ENCODE peak calls at places on chromosomes 7 and 10, in eight cellular contexts. T, X, S, W, B, I, Y and Z are unnamed samples. For H3K4me1, the result is how much of the 10 kb centered on the place peaks cover.

GRCh38 chr10:42615419-42615818 is 23.0 kb downstream of the ZNF33B start:
- DNase-seq in T (no peak), S (no peak), I (no peak), W (peak), B (no peak), Y (no peak), X (no peak), Z (no peak)

GRCh38 chr7:131249003-131249402 is 78.7 kb upstream of the MKLN1 start:
- DNase-seq in T (no peak), S (peak), X (peak), I (no peak), Y (no peak), W (peak), B (no peak), Z (peak)

GRCh38 chr7:2529161-2530075 is 9.8 kb downstream of the LFNG start:
- DNase-seq in I (peak), Y (peak), X (no peak), S (no peak), T (no peak), B (peak), W (no peak), Z (peak)

GRCh38 chr7:2928256-2928612 is 84.1 kb upstream of the GNA12 start:
- DNase-seq in W (no peak), T (no peak), I (no peak), Y (no peak), S (no peak), B (no peak), X (no peak), Z (no peak)

GRCh38 chr7:48389977-48390376 is 218.7 kb downstream of the ABCA13 start:
- DNase-seq in X (peak), W (no peak), I (no peak), B (no peak), Y (no peak), S (peak), T (no peak), Z (peak)

GRCh38 chr7:50486512-50486911 is 36.4 kb upstream of the FIGNL1 start:
- DNase-seq in Y (no peak), S (no peak), X (no peak), T (no peak), W (no peak), I (no peak), B (no peak), Z (no peak)

GRCh38 chr7:117873056-117873932 is at the start of gene CTTNBP2:
- DNase-seq in T (no peak), X (peak), B (peak), Y (no peak), W (peak), S (peak), I (no peak), Z (peak)

GRCh38 chr7:73885975-73886798 is 25.2 kb downstream of the TMEM270 start:
- DNase-seq in B (no peak), W (no peak), I (no peak), Y (no peak), X (no peak), T (no peak), S (peak), Z (peak)

GRCh38 chr10:116268976-116269375 is 4.0 kb downstream of the GFRA1 start:
- DNase-seq in T (no peak), B (no peak), X (no peak), S (no peak), I (no peak), W (no peak), Y (no peak), Z (peak)

GRCh38 chr10:126955934-126956711 is 50.9 kb downstream of the DOCK1 start:
- DNase-seq in W (peak), I (no peak), S (no peak), Y (no peak), X (no peak), B (no peak), T (no peak), Z (no peak)

GRCh38 chr10:71237843-71238623 is 25.7 kb downstream of the UNC5B start:
- DNase-seq in I (no peak), S (no peak), B (peak), W (no peak), X (no peak), Y (no peak), T (no peak), Z (no peak)

GRCh38 chr10:69101451-69102095 is 13.7 kb downstream of the SRGN start:
- DNase-seq in W (no peak), T (no peak), I (no peak), X (peak), Y (no peak), S (no peak), B (no peak), Z (no peak)

GRCh38 chr7:150367187-150367510 is 1.5 kb upstream of the REPIN1 start:
- DNase-seq in T (no peak), I (no peak), B (no peak), W (no peak), X (no peak), S (no peak), Y (no peak), Z (no peak)

GRCh38 chr10:31694929-31695837 is 233.4 kb downstream of the ARHGAP12 start:
- DNase-seq in I (no peak), X (no peak), T (no peak), W (no peak), Y (no peak), S (no peak), B (no peak), Z (no peak)

GRCh38 chr7:83032195-83032594 is 130.5 kb downstream of the PCLO start:
- DNase-seq in S (no peak), B (no peak), X (no peak), I (no peak), T (no peak), Y (no peak), W (no peak), Z (no peak)

GRCh38 chr7:148124477-148124876 is 466.1 kb upstream of the C7orf33 start:
- DNase-seq in B (no peak), T (no peak), Y (no peak), X (no peak), W (no peak), S (no peak), I (no peak), Z (no peak)

GRCh38 chr10:28467615-28468014 is 65.3 kb upstream of the WAC start:
- DNase-seq in Y (no peak), I (no peak), T (no peak), B (no peak), S (no peak), X (no peak), W (no peak), Z (no peak)

GRCh38 chr7:108147031-108147563 is 16.9 kb upstream of the LAMB4 start:
- DNase-seq in X (no peak), T (no peak), I (no peak), B (peak), S (peak), W (no peak), Y (no peak), Z (no peak)

GRCh38 chr7:778271-778967 is 51.3 kb upstream of the PRKAR1B start:
- DNase-seq in B (peak), T (no peak), W (peak), X (no peak), I (no peak), S (no peak), Y (no peak), Z (no peak)

GRCh38 chr7:99368750-99369389 is 5.7 kb upstream of the ARPC1B start:
- DNase-seq in W (peak), T (no peak), S (no peak), B (no peak), I (no peak), X (no peak), Y (no peak), Z (no peak)

GRCh38 chr7:51430480-51431086 is 114.0 kb upstream of the COBL start:
- DNase-seq in I (no peak), X (peak), B (no peak), W (peak), S (peak), T (peak), Y (no peak), Z (peak)

GRCh38 chr7:156836443-156836842 is 56.5 kb downstream of the LMBR1 start:
- DNase-seq in T (no peak), B (no peak), I (no peak), S (no peak), X (peak), W (no peak), Y (no peak), Z (no peak)

GRCh38 chr7:90599892-90600555 is 3.9 kb downstream of the CDK14 start:
- DNase-seq in Y (no peak), T (no peak), X (no peak), B (no peak), I (no peak), S (no peak), W (peak), Z (peak)

GRCh38 chr7:32507416-32507815 is 12.1 kb downstream of the AVL9 start:
- DNase-seq in I (no peak), X (no peak), T (no peak), Y (no peak), B (no peak), W (no peak), S (no peak), Z (peak)

GRCh38 chr10:88890681-88891371 is 10.8 kb downstream of the STAMBPL1 start:
- DNase-seq in Y (no peak), T (no peak), X (no peak), S (no peak), B (no peak), I (no peak), W (no peak), Z (peak)

GRCh38 chr10:92727141-92727540 is 37.4 kb downstream of the HHEX start:
- DNase-seq in I (no peak), T (no peak), S (no peak), X (no peak), W (no peak), Y (no peak), B (no peak), Z (no peak)

GRCh38 chr10:76035010-76035727 is 603.7 kb downstream of the LRMDA start:
- DNase-seq in S (no peak), X (no peak), Y (no peak), T (no peak), I (no peak), W (no peak), B (no peak), Z (no peak)

GRCh38 chr7:77910124-77910523 is 111.6 kb downstream of the PHTF2 start:
- DNase-seq in T (no peak), B (no peak), Y (no peak), W (no peak), S (no peak), I (no peak), X (no peak), Z (no peak)

GRCh38 chr10:79434816-79435215 is 10.6 kb downstream of the ZCCHC24 start:
- DNase-seq in W (no peak), I (no peak), S (no peak), B (no peak), T (no peak), X (peak), Y (no peak), Z (peak)

GRCh38 chr10:97408496-97408992 is 7.4 kb upstream of the RRP12 start:
- DNase-seq in W (no peak), I (no peak), Y (no peak), T (peak), X (peak), B (no peak), S (no peak), Z (no peak)

GRCh38 chr10:32891261-32891660 is 66.8 kb downstream of the ITGB1 start:
- DNase-seq in Y (no peak), B (no peak), T (no peak), S (no peak), W (no peak), X (no peak), I (no peak), Z (no peak)

GRCh38 chr10:77855404-77856155 is 71.0 kb downstream of the DLG5 start:
- DNase-seq in X (no peak), B (no peak), W (no peak), Y (no peak), T (no peak), I (no peak), S (no peak), Z (no peak)

GRCh38 chr10:73867126-73867807 is 7.1 kb downstream of the CAMK2G start:
- DNase-seq in W (no peak), Y (no peak), X (no peak), I (no peak), T (no peak), S (no peak), B (no peak), Z (no peak)

GRCh38 chr10:30503700-30504462 is 69.9 kb downstream of the MAP3K8 start:
- DNase-seq in S (no peak), B (no peak), X (no peak), T (no peak), W (no peak), I (no peak), Y (no peak), Z (no peak)

GRCh38 chr7:138195207-138195606 is 118.9 kb downstream of the AKR1D1 start:
- DNase-seq in Y (no peak), T (peak), X (no peak), B (no peak), S (no peak), W (no peak), I (no peak), Z (no peak)

GRCh38 chr7:83835424-83835823 is 186.5 kb upstream of the SEMA3E start:
- DNase-seq in B (no peak), X (peak), I (no peak), Y (no peak), T (no peak), W (no peak), S (no peak), Z (no peak)

GRCh38 chr7:84188811-84189405 is 5.7 kb downstream of the SEMA3A start:
- DNase-seq in B (no peak), T (peak), Y (no peak), X (no peak), I (no peak), S (no peak), W (peak), Z (peak)

GRCh38 chr10:70272925-70273316 is 10.9 kb downstream of the NPFFR1 start:
- DNase-seq in W (peak), X (no peak), T (no peak), B (no peak), I (no peak), Y (no peak), S (no peak), Z (peak)

GRCh38 chr10:110357871-110358270 is 53.2 kb upstream of the SMNDC1 start:
- DNase-seq in T (no peak), B (no peak), Y (no peak), I (no peak), X (no peak), S (no peak), W (no peak), Z (no peak)
- H3K4me1 ChIP-seq in T (under half), B (under half), Y (under half), I (under half), X (half or more), S (under half), W (under half), Z (under half)

GRCh38 chr7:106418094-106418493 is 133.3 kb upstream of the NAMPT start:
- DNase-seq in Y (no peak), I (no peak), B (no peak), W (no peak), S (peak), X (peak), T (no peak), Z (peak)

GRCh38 chr7:106415433-106415832 is 130.7 kb upstream of the NAMPT start:
- DNase-seq in T (no peak), X (no peak), W (no peak), Y (no peak), S (no peak), B (no peak), I (no peak), Z (no peak)

GRCh38 chr7:106418526-106418925 is 133.7 kb upstream of the NAMPT start:
- DNase-seq in Y (no peak), B (no peak), X (peak), S (no peak), T (no peak), I (no peak), W (no peak), Z (peak)

GRCh38 chr7:106416430-106416829 is 131.6 kb upstream of the NAMPT start:
- DNase-seq in I (no peak), S (no peak), Y (no peak), X (no peak), T (no peak), W (no peak), B (no peak), Z (no peak)

GRCh38 chr7:106417273-106417902 is 132.6 kb upstream of the NAMPT start:
- DNase-seq in B (no peak), X (peak), W (no peak), Y (no peak), I (no peak), T (no peak), S (no peak), Z (no peak)
- H3K4me1 ChIP-seq in B (under half), X (half or more), W (under half), Y (under half), I (under half), T (under half), S (under half), Z (half or more)

GRCh38 chr10:46019170-46019528 is 11.3 kb downstream of the NCOA4 start:
- DNase-seq in X (no peak), B (no peak), S (no peak), T (no peak), W (no peak), I (no peak), Y (no peak), Z (no peak)
- H3K4me1 ChIP-seq in X (under half), B (under half), S (under half), T (half or more), W (under half), I (under half), Y (under half), Z (half or more)

GRCh38 chr10:35471455-35471854 is 133.7 kb upstream of the GJD4 start:
- DNase-seq in I (no peak), T (no peak), X (no peak), B (no peak), Y (no peak), W (no peak), S (no peak), Z (no peak)

GRCh38 chr10:35466661-35467060 is 130.4 kb downstream of the CCNY start:
- DNase-seq in B (no peak), S (no peak), I (no peak), T (no peak), Y (no peak), X (no peak), W (no peak), Z (no peak)

GRCh38 chr10:35470535-35470934 is 134.2 kb downstream of the CCNY start:
- DNase-seq in B (no peak), Y (no peak), S (peak), I (no peak), X (no peak), W (peak), T (no peak), Z (no peak)

GRCh38 chr10:35467186-35467585 is 130.9 kb downstream of the CCNY start:
- DNase-seq in W (no peak), X (no peak), B (no peak), Y (no peak), I (no peak), S (no peak), T (no peak), Z (no peak)

GRCh38 chr10:35470967-35471366 is 134.2 kb upstream of the GJD4 start:
- DNase-seq in T (no peak), W (no peak), X (no peak), B (no peak), I (no peak), S (no peak), Y (no peak), Z (no peak)
- H3K4me1 ChIP-seq in T (under half), W (under half), X (under half), B (under half), I (under half), S (under half), Y (under half), Z (under half)